ENCODE peak calls at places on chromosome 15, in ten cellular contexts. One of them, this sample, is unnamed.

GRCh38 chr15:62497356-62497755 is 332.3 kb upstream of the C2CD4B start:
- DNase-seq in neural progenitor cell: no peak
- DNase-seq in heart left ventricle: no peak
- DNase-seq in CD8-positive, alpha-beta T cell: no peak
- DNase-seq in WTC11: no peak
- DNase-seq in ovary: no peak
- DNase-seq in lower leg skin: no peak
- DNase-seq in epithelial cell of esophagus: no peak
- DNase-seq in AG09309: peak
- DNase-seq in AG09319: no peak
- DNase-seq in this sample: no peak

GRCh38 chr15:79978694-79979519 is 7.9 kb upstream of the BCL2A1 start:
- DNase-seq in neural progenitor cell: no peak
- DNase-seq in heart left ventricle: no peak
- DNase-seq in CD8-positive, alpha-beta T cell: no peak
- DNase-seq in WTC11: no peak
- DNase-seq in ovary: no peak
- DNase-seq in lower leg skin: no peak
- DNase-seq in epithelial cell of esophagus: peak
- DNase-seq in AG09309: peak
- DNase-seq in AG09319: peak
- DNase-seq in this sample: no peak

GRCh38 chr15:69939513-69940440 is 157.9 kb downstream of the TLE3 start:
- DNase-seq in neural progenitor cell: peak
- DNase-seq in heart left ventricle: no peak
- DNase-seq in CD8-positive, alpha-beta T cell: no peak
- DNase-seq in WTC11: peak
- DNase-seq in ovary: no peak
- DNase-seq in lower leg skin: no peak
- DNase-seq in epithelial cell of esophagus: no peak
- DNase-seq in AG09309: no peak
- DNase-seq in AG09319: no peak
- DNase-seq in this sample: no peak

GRCh38 chr15:27272446-27272845 is 301.5 kb downstream of the GABRG3 start:
- DNase-seq in neural progenitor cell: no peak
- DNase-seq in heart left ventricle: no peak
- DNase-seq in CD8-positive, alpha-beta T cell: no peak
- DNase-seq in WTC11: no peak
- DNase-seq in ovary: no peak
- DNase-seq in lower leg skin: no peak
- DNase-seq in epithelial cell of esophagus: no peak
- DNase-seq in AG09309: no peak
- DNase-seq in AG09319: no peak
- DNase-seq in this sample: no peak

GRCh38 chr15:65833501-65834220 is 35.6 kb upstream of the RAB11A start:
- DNase-seq in neural progenitor cell: no peak
- DNase-seq in heart left ventricle: no peak
- DNase-seq in CD8-positive, alpha-beta T cell: peak
- DNase-seq in WTC11: no peak
- DNase-seq in ovary: no peak
- DNase-seq in lower leg skin: no peak
- DNase-seq in epithelial cell of esophagus: no peak
- DNase-seq in AG09309: no peak
- DNase-seq in AG09319: no peak
- DNase-seq in this sample: peak

GRCh38 chr15:42035362-42035761 is 14.5 kb upstream of the PLA2G4E start:
- DNase-seq in neural progenitor cell: no peak
- DNase-seq in heart left ventricle: no peak
- DNase-seq in CD8-positive, alpha-beta T cell: no peak
- DNase-seq in WTC11: no peak
- DNase-seq in ovary: no peak
- DNase-seq in lower leg skin: peak
- DNase-seq in epithelial cell of esophagus: peak
- DNase-seq in AG09309: no peak
- DNase-seq in AG09319: no peak
- DNase-seq in this sample: no peak

GRCh38 chr15:35690698-35691116 is 144.7 kb upstream of the DPH6 start:
- DNase-seq in neural progenitor cell: no peak
- DNase-seq in heart left ventricle: peak
- DNase-seq in CD8-positive, alpha-beta T cell: no peak
- DNase-seq in WTC11: no peak
- DNase-seq in ovary: peak
- DNase-seq in lower leg skin: no peak
- DNase-seq in epithelial cell of esophagus: no peak
- DNase-seq in AG09309: peak
- DNase-seq in AG09319: no peak
- DNase-seq in this sample: peak

GRCh38 chr15:90343391-90343790 is 8.7 kb upstream of the ZNF774 start:
- DNase-seq in neural progenitor cell: no peak
- DNase-seq in heart left ventricle: no peak
- DNase-seq in CD8-positive, alpha-beta T cell: no peak
- DNase-seq in WTC11: no peak
- DNase-seq in ovary: no peak
- DNase-seq in lower leg skin: no peak
- DNase-seq in epithelial cell of esophagus: peak
- DNase-seq in AG09309: no peak
- DNase-seq in AG09319: no peak
- DNase-seq in this sample: no peak

GRCh38 chr15:27241942-27242341 is 271.0 kb downstream of the GABRG3 start:
- DNase-seq in neural progenitor cell: no peak
- DNase-seq in heart left ventricle: no peak
- DNase-seq in CD8-positive, alpha-beta T cell: no peak
- DNase-seq in WTC11: no peak
- DNase-seq in ovary: no peak
- DNase-seq in lower leg skin: no peak
- DNase-seq in epithelial cell of esophagus: peak
- DNase-seq in AG09309: no peak
- DNase-seq in AG09319: no peak
- DNase-seq in this sample: no peak

GRCh38 chr15:73822998-73823397 is 50.4 kb upstream of the TBC1D21 start:
- DNase-seq in neural progenitor cell: peak
- DNase-seq in heart left ventricle: no peak
- DNase-seq in CD8-positive, alpha-beta T cell: no peak
- DNase-seq in WTC11: peak
- DNase-seq in ovary: no peak
- DNase-seq in lower leg skin: no peak
- DNase-seq in epithelial cell of esophagus: peak
- DNase-seq in AG09309: no peak
- DNase-seq in AG09319: no peak
- DNase-seq in this sample: no peak

GRCh38 chr15:91790826-91791225 is 62.7 kb upstream of the SLCO3A1 start:
- DNase-seq in neural progenitor cell: no peak
- DNase-seq in heart left ventricle: no peak
- DNase-seq in CD8-positive, alpha-beta T cell: no peak
- DNase-seq in WTC11: no peak
- DNase-seq in ovary: no peak
- DNase-seq in lower leg skin: no peak
- DNase-seq in epithelial cell of esophagus: peak
- DNase-seq in AG09309: no peak
- DNase-seq in AG09319: no peak
- DNase-seq in this sample: no peak

GRCh38 chr15:57213783-57214366 is 162.4 kb upstream of the CGNL1 start:
- DNase-seq in neural progenitor cell: peak
- DNase-seq in heart left ventricle: no peak
- DNase-seq in CD8-positive, alpha-beta T cell: no peak
- DNase-seq in WTC11: no peak
- DNase-seq in ovary: no peak
- DNase-seq in lower leg skin: no peak
- DNase-seq in epithelial cell of esophagus: peak
- DNase-seq in AG09309: no peak
- DNase-seq in AG09319: no peak
- DNase-seq in this sample: no peak

DNA sequence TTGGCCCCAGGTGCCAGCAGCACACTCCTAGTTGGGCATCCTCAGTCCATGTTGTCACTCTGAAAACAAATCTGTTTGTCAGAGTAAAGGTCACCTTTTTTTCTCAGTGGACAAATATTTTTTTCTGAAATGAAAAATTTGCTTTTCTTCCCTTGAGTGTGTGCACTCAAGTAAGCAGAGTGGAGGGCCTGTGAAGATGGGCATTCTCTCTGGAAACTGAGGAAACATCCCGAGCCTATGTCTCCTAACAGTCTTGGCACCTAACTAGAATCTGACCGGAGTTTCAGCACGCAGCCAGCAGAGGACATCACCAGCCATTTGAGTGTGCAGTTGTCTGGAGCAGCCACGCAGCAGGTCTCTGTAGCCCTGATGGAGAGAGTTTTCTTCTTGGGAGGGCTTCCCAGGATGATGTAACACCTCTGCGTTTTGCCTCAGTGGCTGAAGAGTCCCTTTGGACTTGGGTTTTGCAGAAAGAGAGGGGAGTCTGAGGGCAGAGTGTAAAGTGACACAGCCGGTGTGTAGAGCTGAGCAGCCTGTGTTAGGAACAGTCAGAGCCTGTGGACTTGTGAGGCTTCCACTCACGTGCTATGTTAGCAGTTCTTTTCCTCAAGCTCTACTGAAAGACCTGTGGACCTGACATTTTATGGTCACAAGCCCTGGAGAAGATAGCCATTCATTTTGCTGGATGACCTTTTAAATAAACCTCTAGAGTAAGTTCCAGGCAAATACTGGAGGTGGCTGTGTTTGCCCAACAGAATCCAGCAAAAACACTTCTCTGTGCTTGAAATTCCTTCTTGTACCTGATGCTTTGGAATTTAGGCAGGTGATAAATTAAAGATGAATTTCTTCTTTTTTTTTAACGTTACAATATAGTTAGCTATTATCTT is 51.6 kb downstream of the ABHD2 start:
- DNase-seq in neural progenitor cell: peak
- DNase-seq in heart left ventricle: no peak
- DNase-seq in CD8-positive, alpha-beta T cell: no peak
- DNase-seq in WTC11: peak
- DNase-seq in ovary: no peak
- DNase-seq in lower leg skin: no peak
- DNase-seq in epithelial cell of esophagus: no peak
- DNase-seq in AG09309: no peak
- DNase-seq in AG09319: no peak
- DNase-seq in this sample: peak
- TF ChIP-seq CTCF in neural progenitor cell: peak
- TF ChIP-seq CTCF in heart left ventricle: no peak
- TF ChIP-seq CTCF in CD8-positive, alpha-beta T cell: no peak
- TF ChIP-seq CTCF in WTC11: no peak
- TF ChIP-seq CTCF in ovary: no peak
- TF ChIP-seq CTCF in lower leg skin: no peak
- TF ChIP-seq CTCF in epithelial cell of esophagus: peak
- TF ChIP-seq CTCF in AG09309: no peak
- TF ChIP-seq CTCF in AG09319: peak
- TF ChIP-seq CTCF in this sample: no peak

DNA sequence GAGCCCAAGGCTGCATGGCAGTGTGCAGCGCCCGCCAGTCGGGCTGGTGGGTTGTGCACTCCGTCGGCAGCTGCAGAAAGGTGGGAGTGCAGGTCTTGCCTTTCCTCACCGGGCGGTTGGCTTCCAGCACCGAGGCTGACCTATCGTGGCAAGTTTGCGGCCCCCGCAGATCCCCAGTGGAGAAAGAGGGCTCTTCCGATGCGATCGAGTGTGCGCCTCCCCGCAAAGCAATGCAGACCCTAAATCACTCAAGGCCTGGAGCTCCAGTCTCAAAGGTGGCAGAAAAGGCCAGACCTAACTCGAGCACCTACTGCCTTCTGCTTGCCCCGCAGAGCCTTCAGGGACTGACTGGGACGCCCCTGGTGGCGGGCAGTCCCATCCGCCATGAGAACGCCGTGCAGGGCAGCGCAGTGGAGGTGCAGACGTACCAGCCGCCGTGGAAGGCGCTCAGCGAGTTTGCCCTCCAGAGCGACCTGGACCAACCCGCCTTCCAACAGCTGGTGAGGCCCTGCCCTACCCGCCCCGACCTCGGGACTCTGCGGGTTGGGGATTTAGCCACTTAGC is 4.3 kb downstream of the ISL2 start:
- DNase-seq in neural progenitor cell: peak
- DNase-seq in heart left ventricle: no peak
- DNase-seq in CD8-positive, alpha-beta T cell: peak
- DNase-seq in WTC11: no peak
- DNase-seq in ovary: no peak
- DNase-seq in lower leg skin: peak
- DNase-seq in epithelial cell of esophagus: no peak
- DNase-seq in AG09309: no peak
- DNase-seq in AG09319: no peak
- DNase-seq in this sample: no peak
- TF ChIP-seq CTCF in neural progenitor cell: peak
- TF ChIP-seq CTCF in heart left ventricle: no peak
- TF ChIP-seq CTCF in CD8-positive, alpha-beta T cell: no peak
- TF ChIP-seq CTCF in WTC11: no peak
- TF ChIP-seq CTCF in ovary: no peak
- TF ChIP-seq CTCF in lower leg skin: no peak
- TF ChIP-seq CTCF in epithelial cell of esophagus: peak
- TF ChIP-seq CTCF in AG09309: peak
- TF ChIP-seq CTCF in AG09319: no peak
- TF ChIP-seq CTCF in this sample: peak

GRCh38 chr15:52171807-52172206 is 19.4 kb downstream of the GNB5 start:
- DNase-seq in neural progenitor cell: no peak
- DNase-seq in heart left ventricle: no peak
- DNase-seq in CD8-positive, alpha-beta T cell: no peak
- DNase-seq in WTC11: no peak
- DNase-seq in ovary: no peak
- DNase-seq in lower leg skin: peak
- DNase-seq in epithelial cell of esophagus: no peak
- DNase-seq in AG09309: no peak
- DNase-seq in AG09319: no peak
- DNase-seq in this sample: no peak

GRCh38 chr15:52172869-52173268 is 18.3 kb downstream of the GNB5 start:
- DNase-seq in neural progenitor cell: no peak
- DNase-seq in heart left ventricle: no peak
- DNase-seq in CD8-positive, alpha-beta T cell: no peak
- DNase-seq in WTC11: no peak
- DNase-seq in ovary: no peak
- DNase-seq in lower leg skin: no peak
- DNase-seq in epithelial cell of esophagus: no peak
- DNase-seq in AG09309: no peak
- DNase-seq in AG09319: no peak
- DNase-seq in this sample: no peak

GRCh38 chr15:52171386-52171785 is 19.8 kb downstream of the GNB5 start:
- DNase-seq in neural progenitor cell: no peak
- DNase-seq in heart left ventricle: no peak
- DNase-seq in CD8-positive, alpha-beta T cell: no peak
- DNase-seq in WTC11: no peak
- DNase-seq in ovary: no peak
- DNase-seq in lower leg skin: peak
- DNase-seq in epithelial cell of esophagus: no peak
- DNase-seq in AG09309: no peak
- DNase-seq in AG09319: no peak
- DNase-seq in this sample: no peak
- TF ChIP-seq CTCF in neural progenitor cell: no peak
- TF ChIP-seq CTCF in heart left ventricle: no peak
- TF ChIP-seq CTCF in CD8-positive, alpha-beta T cell: peak
- TF ChIP-seq CTCF in WTC11: no peak
- TF ChIP-seq CTCF in ovary: no peak
- TF ChIP-seq CTCF in lower leg skin: no peak
- TF ChIP-seq CTCF in epithelial cell of esophagus: peak
- TF ChIP-seq CTCF in AG09309: no peak
- TF ChIP-seq CTCF in AG09319: no peak
- TF ChIP-seq CTCF in this sample: no peak

DNA sequence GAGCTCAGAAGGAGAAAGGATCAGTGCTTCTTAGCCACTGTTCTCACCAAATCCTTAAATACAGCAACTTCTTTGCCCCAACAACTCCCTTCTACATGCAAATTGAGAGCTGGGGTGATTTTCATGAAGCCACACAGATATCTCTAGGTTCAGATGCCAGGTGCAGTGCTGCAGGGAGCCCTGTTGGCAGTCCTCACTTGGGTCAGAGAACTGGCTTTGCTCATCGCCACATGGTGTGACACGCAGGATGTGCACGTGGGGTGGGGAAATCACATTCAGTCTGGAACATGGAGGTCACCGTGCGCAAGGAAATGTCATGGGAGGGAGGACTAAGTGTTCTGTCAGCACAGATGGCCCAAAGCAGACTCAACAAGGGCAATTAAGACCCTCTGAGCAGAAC is 103.8 kb downstream of the WDR76 start:
- DNase-seq in neural progenitor cell: no peak
- DNase-seq in heart left ventricle: peak
- DNase-seq in CD8-positive, alpha-beta T cell: no peak
- DNase-seq in WTC11: no peak
- DNase-seq in ovary: no peak
- DNase-seq in lower leg skin: no peak
- DNase-seq in epithelial cell of esophagus: no peak
- DNase-seq in AG09309: no peak
- DNase-seq in AG09319: no peak
- DNase-seq in this sample: no peak
- TF ChIP-seq CTCF in neural progenitor cell: no peak
- TF ChIP-seq CTCF in heart left ventricle: no peak
- TF ChIP-seq CTCF in CD8-positive, alpha-beta T cell: no peak
- TF ChIP-seq CTCF in WTC11: no peak
- TF ChIP-seq CTCF in ovary: no peak
- TF ChIP-seq CTCF in lower leg skin: no peak
- TF ChIP-seq CTCF in epithelial cell of esophagus: no peak
- TF ChIP-seq CTCF in AG09309: no peak
- TF ChIP-seq CTCF in AG09319: no peak
- TF ChIP-seq CTCF in this sample: no peak